ENCODE peak calls at places on chromosomes 16 and 17, in eight cellular contexts. E is naive thymus-derived CD4-positive, alpha-beta T cell; G is adrenal gland; L is HCT116; V is GM23338; W is fibroblast of the aortic adventitia; D is RWPE2; Z is AG04449. O is an unnamed sample.

GRCh38 chr16:84065536-84066132 is 23.0 kb upstream of the SLC38A8 start:
- DNase-seq in E (peak), G (peak), L (peak), V (peak), W (peak), D (no peak), Z (no peak), O (peak)

GRCh38 chr17:74892013-74892841 is 1.2 kb downstream of the FADS6 start:
- DNase-seq in E (no peak), G (no peak), L (no peak), V (no peak), W (no peak), D (no peak), Z (no peak), O (no peak)

GRCh38 chr17:3400008-3400407 is 1.8 kb upstream of the OR1E1 start:
- DNase-seq in E (no peak), G (no peak), L (no peak), V (no peak), W (no peak), D (no peak), Z (no peak), O (no peak)

GRCh38 chr17:66805567-66805966 is 29.4 kb upstream of the CACNG5 start:
- DNase-seq in E (peak), G (no peak), L (no peak), V (no peak), W (no peak), D (no peak), Z (no peak), O (no peak)

GRCh38 chr17:13931111-13931526 is 138.2 kb upstream of the COX10 start:
- DNase-seq in E (no peak), G (peak), L (no peak), V (no peak), W (peak), D (no peak), Z (no peak), O (peak)

GRCh38 chr17:28551421-28552186 is 820 bp downstream of the UNC119 start:
- DNase-seq in E (no peak), G (no peak), L (no peak), V (no peak), W (peak), D (no peak), Z (no peak), O (no peak)

GRCh38 chr16:53892155-53892554 is 188.2 kb downstream of the FTO start:
- DNase-seq in E (peak), G (peak), L (peak), V (peak), W (peak), D (no peak), Z (peak), O (peak)

GRCh38 chr16:30921748-30922419 is 1.5 kb upstream of the FBXL19 start:
- DNase-seq in E (peak), G (peak), L (peak), V (peak), W (peak), D (peak), Z (peak), O (peak)

GRCh38 chr16:22684282-22685161 is 129.4 kb upstream of the HS3ST2 start:
- DNase-seq in E (no peak), G (no peak), L (no peak), V (no peak), W (peak), D (no peak), Z (no peak), O (peak)

GRCh38 chr17:47131761-47132160 is 57.3 kb downstream of the CDC27 start:
- DNase-seq in E (no peak), G (peak), L (no peak), V (no peak), W (no peak), D (no peak), Z (no peak), O (peak)

GRCh38 chr16:71883193-71883848 is 661 bp downstream of the ZNF821 start:
- DNase-seq in E (peak), G (peak), L (no peak), V (peak), W (peak), D (no peak), Z (no peak), O (no peak)

GRCh38 chr16:27217256-27217655 is 13.9 kb downstream of the KDM8 start:
- DNase-seq in E (no peak), G (no peak), L (no peak), V (peak), W (peak), D (no peak), Z (no peak), O (peak)

GRCh38 chr16:31143889-31144148 is 6.0 kb downstream of the PRSS36 start:
- DNase-seq in E (no peak), G (no peak), L (no peak), V (no peak), W (no peak), D (no peak), Z (no peak), O (no peak)

GRCh38 chr17:28675980-28676379 is 14.0 kb downstream of the SUPT6H start:
- DNase-seq in E (no peak), G (no peak), L (peak), V (peak), W (no peak), D (no peak), Z (no peak), O (no peak)

GRCh38 chr16:85965125-85965524 is 66.2 kb downstream of the IRF8 start:
- DNase-seq in E (no peak), G (no peak), L (no peak), V (peak), W (no peak), D (no peak), Z (no peak), O (no peak)

GRCh38 chr16:66286527-66286926 is 80.0 kb upstream of the CDH5 start:
- DNase-seq in E (no peak), G (no peak), L (no peak), V (no peak), W (no peak), D (peak), Z (no peak), O (no peak)

GRCh38 chr16:72850021-72850420 is 197.9 kb downstream of the ZFHX3 start:
- DNase-seq in E (no peak), G (no peak), L (no peak), V (no peak), W (no peak), D (no peak), Z (no peak), O (no peak)

GRCh38 chr17:13986855-13987254 is 82.4 kb upstream of the COX10 start:
- DNase-seq in E (no peak), G (no peak), L (no peak), V (no peak), W (no peak), D (no peak), Z (no peak), O (no peak)

GRCh38 chr16:4693956-4694663 is 748 bp downstream of the NUDT16L1 start:
- DNase-seq in E (peak), G (peak), L (no peak), V (peak), W (peak), D (peak), Z (no peak), O (peak)

GRCh38 chr17:39155654-39156053 is 4.2 kb upstream of the PLXDC1 start:
- DNase-seq in E (no peak), G (no peak), L (no peak), V (no peak), W (no peak), D (no peak), Z (no peak), O (no peak)
- H3K4me3 ChIP-seq in E (no peak), G (no peak), L (no peak), V (no peak), W (no peak), D (no peak), Z (no peak), O (no peak)

DNA sequence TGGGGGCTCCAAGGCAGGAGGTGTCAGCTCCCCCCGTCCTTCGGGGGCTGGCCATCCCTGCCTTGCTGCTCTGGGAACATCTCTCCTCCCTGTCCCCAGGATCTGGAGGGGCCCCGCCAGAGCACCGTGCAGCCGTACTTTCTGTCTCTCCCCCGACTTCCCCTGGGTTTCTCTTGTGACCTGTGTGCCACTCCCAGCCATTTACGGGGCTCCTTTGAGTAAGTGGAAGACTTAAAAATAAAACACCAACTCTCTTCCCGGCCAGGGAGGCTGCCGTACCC is 60.6 kb downstream of the BAIAP2 start:
- DNase-seq in E (no peak), G (no peak), L (no peak), V (no peak), W (no peak), D (no peak), Z (no peak), O (no peak)
- H3K4me3 ChIP-seq in E (peak), G (no peak), L (peak), V (no peak), W (no peak), D (no peak), Z (peak), O (no peak)

GRCh38 chr16:56610017-56610608 is 1.7 kb downstream of the MT2A start:
- DNase-seq in E (peak), G (peak), L (peak), V (no peak), W (peak), D (peak), Z (peak), O (peak)
- H3K4me3 ChIP-seq in E (peak), G (no peak), L (peak), V (peak), W (peak), D (peak), Z (peak), O (peak)

GRCh38 chr17:45308840-45309239 is 8.0 kb downstream of the MAP3K14 start:
- DNase-seq in E (no peak), G (no peak), L (no peak), V (no peak), W (no peak), D (no peak), Z (no peak), O (no peak)

GRCh38 chr17:45309400-45309799 is 7.4 kb downstream of the MAP3K14 start:
- DNase-seq in E (no peak), G (no peak), L (no peak), V (no peak), W (no peak), D (no peak), Z (no peak), O (no peak)

GRCh38 chr17:45311406-45311761 is 5.4 kb downstream of the MAP3K14 start:
- DNase-seq in E (no peak), G (no peak), L (no peak), V (no peak), W (no peak), D (no peak), Z (no peak), O (no peak)

GRCh38 chr17:45311762-45312476 is 4.9 kb downstream of the MAP3K14 start:
- DNase-seq in E (peak), G (peak), L (peak), V (no peak), W (no peak), D (peak), Z (no peak), O (peak)

GRCh38 chr17:45310380-45311324 is 6.2 kb downstream of the MAP3K14 start:
- DNase-seq in E (no peak), G (no peak), L (no peak), V (no peak), W (peak), D (no peak), Z (no peak), O (peak)
- H3K4me3 ChIP-seq in E (no peak), G (no peak), L (no peak), V (no peak), W (no peak), D (no peak), Z (no peak), O (no peak)

GRCh38 chr16:10877472-10877946 is 507 bp downstream of the CIITA start:
- DNase-seq in E (no peak), G (no peak), L (no peak), V (peak), W (no peak), D (no peak), Z (no peak), O (no peak)
- H3K4me3 ChIP-seq in E (peak), G (no peak), L (no peak), V (no peak), W (no peak), D (no peak), Z (no peak), O (no peak)

DNA sequence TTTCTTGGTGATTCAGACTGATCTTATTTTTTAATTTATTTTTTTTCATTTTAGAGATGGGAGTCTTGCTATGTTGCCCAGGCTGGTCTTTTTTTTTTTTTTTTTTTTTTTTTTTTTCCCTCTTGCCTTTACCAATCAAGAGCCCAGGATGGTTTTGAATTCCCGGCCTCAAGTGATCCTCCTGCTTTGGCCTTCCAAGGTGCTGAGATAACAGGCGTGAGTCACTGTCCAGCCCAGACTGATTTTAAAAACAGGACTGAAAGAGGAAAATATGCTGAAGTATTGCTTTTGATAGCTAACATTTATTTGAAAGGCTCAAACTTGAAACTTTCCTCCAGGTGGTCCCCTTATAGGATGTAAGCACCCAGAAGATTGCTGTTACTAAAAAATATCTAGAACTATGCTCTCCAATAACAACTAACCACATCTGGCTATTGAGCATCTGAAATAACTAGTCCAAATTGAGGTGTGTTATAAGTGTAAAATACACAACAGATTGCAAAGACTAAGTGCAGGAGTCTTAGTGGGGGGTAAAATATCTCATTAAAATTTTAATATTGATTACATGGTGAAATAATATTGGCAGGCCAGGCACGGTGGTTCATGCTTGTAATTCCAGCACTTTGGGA is 15.8 kb upstream of the BRIP1 start:
- DNase-seq in E (no peak), G (peak), L (no peak), V (no peak), W (no peak), D (no peak), Z (no peak), O (peak)
- H3K4me3 ChIP-seq in E (no peak), G (no peak), L (no peak), V (no peak), W (no peak), D (no peak), Z (no peak), O (no peak)

DNA sequence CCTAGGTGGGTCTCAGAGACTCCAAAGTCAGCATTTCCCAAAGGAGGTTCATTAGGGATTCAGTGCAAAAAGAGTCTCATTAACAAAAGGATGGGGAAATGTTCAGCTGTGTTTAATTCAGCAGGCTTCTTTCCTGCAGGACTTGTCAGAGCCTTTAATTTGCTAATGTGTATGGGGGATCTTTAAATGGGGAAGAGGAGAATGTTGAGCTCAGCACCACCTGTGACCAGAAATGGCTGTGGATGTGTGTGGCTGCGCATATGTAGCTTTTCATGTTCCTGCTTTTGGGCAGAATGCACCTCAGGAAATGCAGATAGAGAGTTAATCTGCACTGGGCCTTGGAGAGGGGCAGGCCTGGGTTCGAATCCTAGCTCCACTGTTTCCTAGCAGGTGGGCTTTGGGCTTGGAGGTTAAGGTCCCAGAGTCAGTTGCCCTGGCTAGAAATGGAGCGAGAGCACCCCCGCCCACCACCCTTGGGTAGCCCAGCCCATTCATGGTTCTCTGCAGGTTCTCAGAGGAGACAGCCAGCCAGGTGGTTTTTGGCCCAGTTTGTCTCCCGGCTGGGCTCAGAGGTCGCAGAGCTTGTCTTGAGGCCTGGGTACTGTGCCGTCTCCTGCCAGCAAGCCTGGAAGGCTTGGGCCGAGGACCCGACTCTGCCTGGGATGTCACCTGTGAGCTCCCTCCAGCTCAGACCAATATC is 9.2 kb downstream of the ADCY7 start:
- DNase-seq in E (no peak), G (no peak), L (no peak), V (no peak), W (no peak), D (peak), Z (no peak), O (no peak)
- H3K4me3 ChIP-seq in E (peak), G (no peak), L (no peak), V (no peak), W (no peak), D (no peak), Z (no peak), O (no peak)

GRCh38 chr17:1304962-1305361 is 25.5 kb downstream of the TRARG1 start:
- DNase-seq in E (no peak), G (no peak), L (no peak), V (no peak), W (no peak), D (no peak), Z (no peak), O (no peak)

GRCh38 chr17:1300580-1300905 is 21.1 kb downstream of the TRARG1 start:
- DNase-seq in E (no peak), G (no peak), L (no peak), V (no peak), W (no peak), D (no peak), Z (no peak), O (no peak)

GRCh38 chr17:1304522-1304921 is 25.1 kb downstream of the TRARG1 start:
- DNase-seq in E (no peak), G (no peak), L (no peak), V (no peak), W (no peak), D (no peak), Z (no peak), O (no peak)

GRCh38 chr17:1301546-1301945 is 22.1 kb downstream of the TRARG1 start:
- DNase-seq in E (no peak), G (no peak), L (no peak), V (no peak), W (no peak), D (no peak), Z (no peak), O (no peak)

GRCh38 chr17:1302761-1303160 is 23.3 kb downstream of the TRARG1 start:
- DNase-seq in E (no peak), G (no peak), L (no peak), V (no peak), W (no peak), D (no peak), Z (no peak), O (no peak)
- H3K4me3 ChIP-seq in E (no peak), G (no peak), L (no peak), V (no peak), W (no peak), D (no peak), Z (no peak), O (no peak)